ENCODE peak calls at places on chromosome 14, in seven cellular contexts. One of them, this sample, is unnamed.

GRCh38 chr14:20614038-20614840 is 23.1 kb upstream of the RNASE12 start:
- DNase-seq in RPMI7951: no peak
- DNase-seq in A172: no peak
- DNase-seq in epithelial cell of esophagus: peak; percentile 49
- DNase-seq in HTR-8/SVneo: no peak
- DNase-seq in fibroblast of the aortic adventitia: peak; percentile 25
- DNase-seq in GM23248: peak; percentile 71
- DNase-seq in this sample: no peak

GRCh38 chr14:92923744-92924103 is 774 bp downstream of the CHGA start:
- DNase-seq in RPMI7951: no peak
- DNase-seq in A172: no peak
- DNase-seq in epithelial cell of esophagus: no peak
- DNase-seq in HTR-8/SVneo: no peak
- DNase-seq in fibroblast of the aortic adventitia: no peak
- DNase-seq in GM23248: no peak
- DNase-seq in this sample: no peak

GRCh38 chr14:102504302-102504950 is 5.2 kb downstream of the ANKRD9 start:
- DNase-seq in RPMI7951: no peak
- DNase-seq in A172: no peak
- DNase-seq in epithelial cell of esophagus: no peak
- DNase-seq in HTR-8/SVneo: no peak
- DNase-seq in fibroblast of the aortic adventitia: no peak
- DNase-seq in GM23248: no peak
- DNase-seq in this sample: no peak

GRCh38 chr14:25111061-25111601 is 61.2 kb upstream of the STXBP6 start:
- DNase-seq in RPMI7951: peak; percentile 96
- DNase-seq in A172: peak; percentile 46
- DNase-seq in epithelial cell of esophagus: peak; percentile 27
- DNase-seq in HTR-8/SVneo: peak; percentile 53
- DNase-seq in fibroblast of the aortic adventitia: peak; percentile 96
- DNase-seq in GM23248: peak; percentile 98
- DNase-seq in this sample: peak; percentile 89

GRCh38 chr14:100246136-100246535 is 7.2 kb downstream of the YY1 start:
- DNase-seq in RPMI7951: no peak
- DNase-seq in A172: no peak
- DNase-seq in epithelial cell of esophagus: no peak
- DNase-seq in HTR-8/SVneo: no peak
- DNase-seq in fibroblast of the aortic adventitia: no peak
- DNase-seq in GM23248: no peak
- DNase-seq in this sample: no peak

GRCh38 chr14:103522028-103522581 is 525 bp downstream of the CKB start:
- DNase-seq in RPMI7951: no peak
- DNase-seq in A172: no peak
- DNase-seq in epithelial cell of esophagus: no peak
- DNase-seq in HTR-8/SVneo: no peak
- DNase-seq in fibroblast of the aortic adventitia: no peak
- DNase-seq in GM23248: peak; percentile 50
- DNase-seq in this sample: no peak

GRCh38 chr14:20628063-20628854 is 13.2 kb downstream of the OR6S1 start:
- DNase-seq in RPMI7951: no peak
- DNase-seq in A172: no peak
- DNase-seq in epithelial cell of esophagus: no peak
- DNase-seq in HTR-8/SVneo: no peak
- DNase-seq in fibroblast of the aortic adventitia: no peak
- DNase-seq in GM23248: no peak
- DNase-seq in this sample: no peak

GRCh38 chr14:81169711-81170103 is 51.1 kb downstream of the GTF2A1 start:
- DNase-seq in RPMI7951: no peak
- DNase-seq in A172: no peak
- DNase-seq in epithelial cell of esophagus: no peak
- DNase-seq in HTR-8/SVneo: no peak
- DNase-seq in fibroblast of the aortic adventitia: peak; percentile 22
- DNase-seq in GM23248: peak; percentile 61
- DNase-seq in this sample: peak; percentile 11

GRCh38 chr14:74973003-74973614 is 17.7 kb upstream of the PGF start:
- DNase-seq in RPMI7951: peak; percentile 22
- DNase-seq in A172: no peak
- DNase-seq in epithelial cell of esophagus: peak; percentile 54
- DNase-seq in HTR-8/SVneo: no peak
- DNase-seq in fibroblast of the aortic adventitia: no peak
- DNase-seq in GM23248: no peak
- DNase-seq in this sample: no peak

This sample was measured in mammary epithelial cell.